ENCODE peak calls at places on chromosomes 5 and 9, in nine cellular contexts. One of them, this sample, is unnamed.

GRCh38 chr9:35981704-35982103 is 23.8 kb upstream of the OR2S2 start:
- DNase-seq in tibial artery: no peak
- DNase-seq in left ventricle myocardium inferior: no peak
- DNase-seq in RWPE1: no peak
- DNase-seq in mammary epithelial cell: no peak
- DNase-seq in CD8-positive, alpha-beta T cell: no peak
- DNase-seq in tibial nerve: no peak
- DNase-seq in stomach: no peak
- DNase-seq in A549: no peak
- DNase-seq in this sample: no peak

GRCh38 chr5:73199671-73200070 is 26.7 kb downstream of the TMEM174 start:
- DNase-seq in tibial artery: no peak
- DNase-seq in left ventricle myocardium inferior: no peak
- DNase-seq in RWPE1: no peak
- DNase-seq in mammary epithelial cell: no peak
- DNase-seq in CD8-positive, alpha-beta T cell: no peak
- DNase-seq in tibial nerve: no peak
- DNase-seq in stomach: no peak
- DNase-seq in A549: no peak
- DNase-seq in this sample: no peak

GRCh38 chr5:34043099-34043876 is at the start of gene C1QTNF3:
- DNase-seq in tibial artery: no peak
- DNase-seq in left ventricle myocardium inferior: no peak
- DNase-seq in RWPE1: no peak
- DNase-seq in mammary epithelial cell: no peak
- DNase-seq in CD8-positive, alpha-beta T cell: no peak
- DNase-seq in tibial nerve: no peak
- DNase-seq in stomach: no peak
- DNase-seq in A549: no peak
- DNase-seq in this sample: no peak

GRCh38 chr5:172527559-172527958 is 73.2 kb upstream of the SH3PXD2B start:
- DNase-seq in tibial artery: no peak
- DNase-seq in left ventricle myocardium inferior: no peak
- DNase-seq in RWPE1: no peak
- DNase-seq in mammary epithelial cell: no peak
- DNase-seq in CD8-positive, alpha-beta T cell: no peak
- DNase-seq in tibial nerve: no peak
- DNase-seq in stomach: no peak
- DNase-seq in A549: no peak
- DNase-seq in this sample: no peak

GRCh38 chr9:10855847-10856246 is 243.0 kb upstream of the PTPRD start:
- DNase-seq in tibial artery: no peak
- DNase-seq in left ventricle myocardium inferior: no peak
- DNase-seq in RWPE1: peak
- DNase-seq in mammary epithelial cell: no peak
- DNase-seq in CD8-positive, alpha-beta T cell: no peak
- DNase-seq in tibial nerve: no peak
- DNase-seq in stomach: no peak
- DNase-seq in A549: no peak
- DNase-seq in this sample: no peak

GRCh38 chr5:119360905-119361605 is 5.2 kb downstream of the TNFAIP8 start:
- DNase-seq in tibial artery: no peak
- DNase-seq in left ventricle myocardium inferior: no peak
- DNase-seq in RWPE1: peak
- DNase-seq in mammary epithelial cell: peak
- DNase-seq in CD8-positive, alpha-beta T cell: no peak
- DNase-seq in tibial nerve: no peak
- DNase-seq in stomach: no peak
- DNase-seq in A549: no peak
- DNase-seq in this sample: no peak

GRCh38 chr5:170554566-170555267 is 50.9 kb downstream of the KCNIP1 start:
- DNase-seq in tibial artery: peak
- DNase-seq in left ventricle myocardium inferior: peak
- DNase-seq in RWPE1: no peak
- DNase-seq in mammary epithelial cell: no peak
- DNase-seq in CD8-positive, alpha-beta T cell: no peak
- DNase-seq in tibial nerve: no peak
- DNase-seq in stomach: no peak
- DNase-seq in A549: no peak
- DNase-seq in this sample: no peak

GRCh38 chr9:10876333-10876732 is 263.5 kb upstream of the PTPRD start:
- DNase-seq in tibial artery: no peak
- DNase-seq in left ventricle myocardium inferior: no peak
- DNase-seq in RWPE1: peak
- DNase-seq in mammary epithelial cell: no peak
- DNase-seq in CD8-positive, alpha-beta T cell: no peak
- DNase-seq in tibial nerve: no peak
- DNase-seq in stomach: no peak
- DNase-seq in A549: no peak
- DNase-seq in this sample: no peak

GRCh38 chr5:152349683-152350526 is 55.2 kb downstream of the NMUR2 start:
- DNase-seq in tibial artery: no peak
- DNase-seq in left ventricle myocardium inferior: peak
- DNase-seq in RWPE1: peak
- DNase-seq in mammary epithelial cell: peak
- DNase-seq in CD8-positive, alpha-beta T cell: no peak
- DNase-seq in tibial nerve: no peak
- DNase-seq in stomach: peak
- DNase-seq in A549: peak
- DNase-seq in this sample: peak

DNA sequence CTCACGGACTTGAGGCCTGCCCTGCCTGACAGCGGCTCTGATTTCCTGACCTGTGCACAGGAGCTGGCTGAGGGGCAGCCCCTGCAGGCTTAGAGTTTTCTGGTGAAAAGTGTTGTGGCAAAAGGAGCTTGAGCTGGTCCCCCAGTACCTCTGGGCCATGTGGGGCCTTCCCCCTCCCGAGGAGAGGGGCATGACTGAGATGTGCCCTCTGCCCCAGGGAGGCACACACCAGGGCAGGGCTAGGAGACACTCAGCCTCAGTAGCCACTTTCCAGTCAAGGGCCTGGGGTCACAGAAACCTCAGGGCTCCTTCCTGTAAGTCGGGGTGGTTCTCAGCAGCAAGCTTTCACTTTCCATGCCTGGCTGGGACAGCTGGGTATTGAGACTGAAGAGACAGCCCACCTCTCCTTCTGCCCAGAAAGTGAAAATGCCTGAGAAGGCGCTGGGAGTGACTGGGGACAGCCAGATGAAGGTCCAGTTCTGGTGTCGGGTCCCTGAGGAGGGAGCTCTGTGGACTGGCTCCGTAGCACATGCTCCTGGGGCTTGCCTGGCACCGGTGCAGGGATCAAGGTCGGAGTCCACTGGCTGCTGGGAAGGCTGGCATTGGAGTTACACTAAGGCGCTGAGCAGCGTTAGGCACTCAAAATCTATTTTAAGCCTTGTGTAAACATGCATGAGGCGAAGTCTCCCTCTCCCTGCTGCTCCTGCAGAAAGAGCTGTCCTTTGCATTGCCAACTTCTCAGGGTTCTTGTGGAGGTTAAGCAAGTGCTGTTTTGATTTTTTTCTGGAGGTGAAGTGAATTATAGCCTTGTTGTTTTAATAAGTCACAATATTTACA is 394.9 kb downstream of the GADD45G start:
- DNase-seq in tibial artery: peak
- DNase-seq in left ventricle myocardium inferior: peak
- DNase-seq in RWPE1: no peak
- DNase-seq in mammary epithelial cell: no peak
- DNase-seq in CD8-positive, alpha-beta T cell: peak
- DNase-seq in tibial nerve: no peak
- DNase-seq in stomach: peak
- DNase-seq in A549: peak
- DNase-seq in this sample: peak
- TF ChIP-seq CTCF in tibial artery: no peak
- TF ChIP-seq CTCF in left ventricle myocardium inferior: no peak
- TF ChIP-seq CTCF in RWPE1: no peak
- TF ChIP-seq CTCF in mammary epithelial cell: no peak
- TF ChIP-seq CTCF in CD8-positive, alpha-beta T cell: no peak
- TF ChIP-seq CTCF in tibial nerve: no peak
- TF ChIP-seq CTCF in stomach: no peak
- TF ChIP-seq CTCF in A549: no peak
- TF ChIP-seq CTCF in this sample: no peak

GRCh38 chr9:88746029-88746743 is 211.2 kb downstream of the NXNL2 start:
- DNase-seq in tibial artery: no peak
- DNase-seq in left ventricle myocardium inferior: peak
- DNase-seq in RWPE1: no peak
- DNase-seq in mammary epithelial cell: no peak
- DNase-seq in CD8-positive, alpha-beta T cell: no peak
- DNase-seq in tibial nerve: no peak
- DNase-seq in stomach: no peak
- DNase-seq in A549: no peak
- DNase-seq in this sample: no peak
- H3K27ac ChIP-seq in tibial artery: no peak
- H3K27ac ChIP-seq in left ventricle myocardium inferior: peak
- H3K27ac ChIP-seq in RWPE1: peak
- H3K27ac ChIP-seq in mammary epithelial cell: no peak
- H3K27ac ChIP-seq in CD8-positive, alpha-beta T cell: no peak
- H3K27ac ChIP-seq in tibial nerve: no peak
- H3K27ac ChIP-seq in stomach: peak
- H3K27ac ChIP-seq in A549: peak
- H3K27ac ChIP-seq in this sample: no peak

GRCh38 chr5:78648359-78649219 is at the start of gene LHFPL2:
- DNase-seq in tibial artery: peak
- DNase-seq in left ventricle myocardium inferior: peak
- DNase-seq in RWPE1: peak
- DNase-seq in mammary epithelial cell: peak
- DNase-seq in CD8-positive, alpha-beta T cell: peak
- DNase-seq in tibial nerve: peak
- DNase-seq in stomach: peak
- DNase-seq in A549: peak
- DNase-seq in this sample: no peak

GRCh38 chr5:78650562-78650930 is 2.0 kb upstream of the LHFPL2 start:
- DNase-seq in tibial artery: no peak
- DNase-seq in left ventricle myocardium inferior: no peak
- DNase-seq in RWPE1: no peak
- DNase-seq in mammary epithelial cell: no peak
- DNase-seq in CD8-positive, alpha-beta T cell: no peak
- DNase-seq in tibial nerve: no peak
- DNase-seq in stomach: no peak
- DNase-seq in A549: no peak
- DNase-seq in this sample: no peak

GRCh38 chr5:78649816-78650561 is 1.4 kb upstream of the LHFPL2 start:
- DNase-seq in tibial artery: no peak
- DNase-seq in left ventricle myocardium inferior: no peak
- DNase-seq in RWPE1: no peak
- DNase-seq in mammary epithelial cell: peak
- DNase-seq in CD8-positive, alpha-beta T cell: no peak
- DNase-seq in tibial nerve: no peak
- DNase-seq in stomach: no peak
- DNase-seq in A549: no peak
- DNase-seq in this sample: no peak

GRCh38 chr5:78647838-78648358 is 674 bp downstream of the LHFPL2 start:
- DNase-seq in tibial artery: peak
- DNase-seq in left ventricle myocardium inferior: peak
- DNase-seq in RWPE1: peak
- DNase-seq in mammary epithelial cell: peak
- DNase-seq in CD8-positive, alpha-beta T cell: no peak
- DNase-seq in tibial nerve: peak
- DNase-seq in stomach: peak
- DNase-seq in A549: peak
- DNase-seq in this sample: no peak

GRCh38 chr5:78649220-78649700 is 688 bp upstream of the LHFPL2 start:
- DNase-seq in tibial artery: no peak
- DNase-seq in left ventricle myocardium inferior: no peak
- DNase-seq in RWPE1: peak
- DNase-seq in mammary epithelial cell: no peak
- DNase-seq in CD8-positive, alpha-beta T cell: no peak
- DNase-seq in tibial nerve: no peak
- DNase-seq in stomach: no peak
- DNase-seq in A549: peak
- DNase-seq in this sample: no peak
- TF ChIP-seq CTCF in tibial artery: no peak
- TF ChIP-seq CTCF in left ventricle myocardium inferior: no peak
- TF ChIP-seq CTCF in RWPE1: no peak
- TF ChIP-seq CTCF in mammary epithelial cell: no peak
- TF ChIP-seq CTCF in CD8-positive, alpha-beta T cell: no peak
- TF ChIP-seq CTCF in tibial nerve: no peak
- TF ChIP-seq CTCF in stomach: no peak
- TF ChIP-seq CTCF in A549: no peak
- TF ChIP-seq CTCF in this sample: no peak

GRCh38 chr5:17218353-17219005 is 1.0 kb downstream of the BASP1 start:
- DNase-seq in tibial artery: peak
- DNase-seq in left ventricle myocardium inferior: peak
- DNase-seq in RWPE1: peak
- DNase-seq in mammary epithelial cell: peak
- DNase-seq in CD8-positive, alpha-beta T cell: no peak
- DNase-seq in tibial nerve: no peak
- DNase-seq in stomach: no peak
- DNase-seq in A549: no peak
- DNase-seq in this sample: no peak

GRCh38 chr5:17213938-17214337 is 3.5 kb upstream of the BASP1 start:
- DNase-seq in tibial artery: no peak
- DNase-seq in left ventricle myocardium inferior: no peak
- DNase-seq in RWPE1: no peak
- DNase-seq in mammary epithelial cell: no peak
- DNase-seq in CD8-positive, alpha-beta T cell: no peak
- DNase-seq in tibial nerve: no peak
- DNase-seq in stomach: no peak
- DNase-seq in A549: no peak
- DNase-seq in this sample: no peak

GRCh38 chr5:17216974-17217325 is 481 bp upstream of the BASP1 start:
- DNase-seq in tibial artery: peak
- DNase-seq in left ventricle myocardium inferior: no peak
- DNase-seq in RWPE1: peak
- DNase-seq in mammary epithelial cell: no peak
- DNase-seq in CD8-positive, alpha-beta T cell: no peak
- DNase-seq in tibial nerve: no peak
- DNase-seq in stomach: no peak
- DNase-seq in A549: peak
- DNase-seq in this sample: no peak

GRCh38 chr5:17217421-17218352 is at the start of gene BASP1:
- DNase-seq in tibial artery: peak
- DNase-seq in left ventricle myocardium inferior: peak
- DNase-seq in RWPE1: peak
- DNase-seq in mammary epithelial cell: peak
- DNase-seq in CD8-positive, alpha-beta T cell: peak
- DNase-seq in tibial nerve: peak
- DNase-seq in stomach: peak
- DNase-seq in A549: peak
- DNase-seq in this sample: peak

DNA sequence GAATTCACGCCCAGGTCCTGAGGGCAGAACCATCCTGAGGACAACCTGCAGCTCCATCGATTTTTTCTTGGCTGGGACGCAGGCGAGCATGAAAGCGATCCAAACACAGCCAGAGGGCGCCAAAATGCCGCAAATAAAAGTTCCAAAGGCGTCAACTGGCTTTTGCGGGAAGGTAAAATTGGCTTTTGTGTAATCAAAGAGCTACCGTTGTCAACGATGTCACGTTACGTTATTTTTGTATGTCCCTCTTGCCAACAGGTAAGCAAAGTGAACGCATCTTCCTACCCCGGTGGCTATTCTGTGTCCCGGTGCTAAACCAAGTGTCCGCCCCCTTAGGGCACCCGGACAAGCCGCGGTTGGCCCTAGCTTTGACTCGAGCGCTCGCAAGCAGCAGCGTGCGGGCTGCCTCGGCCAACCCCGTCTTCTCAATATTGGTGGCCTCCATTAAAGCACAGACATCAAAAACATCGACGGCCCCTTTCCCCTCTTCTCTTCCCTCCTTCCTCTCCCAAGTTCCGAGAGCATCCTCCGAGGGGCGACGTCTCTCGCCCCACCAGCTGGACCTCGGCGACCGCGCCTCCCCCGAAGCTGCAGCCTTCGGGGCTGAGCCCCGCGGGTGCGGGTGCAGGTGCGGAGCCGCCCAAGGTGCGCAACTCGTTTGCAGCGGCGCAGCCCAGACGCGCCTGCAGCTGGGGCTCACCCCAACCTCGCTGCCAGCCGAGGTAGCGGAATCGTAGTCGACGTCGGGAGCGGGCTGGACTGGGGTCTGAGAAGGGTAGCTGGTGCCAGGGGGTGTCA is 1.1 kb upstream of the BASP1 start:
- DNase-seq in tibial artery: peak
- DNase-seq in left ventricle myocardium inferior: peak
- DNase-seq in RWPE1: peak
- DNase-seq in mammary epithelial cell: peak
- DNase-seq in CD8-positive, alpha-beta T cell: peak
- DNase-seq in tibial nerve: peak
- DNase-seq in stomach: peak
- DNase-seq in A549: peak
- DNase-seq in this sample: no peak
- H3K27ac ChIP-seq in tibial artery: peak
- H3K27ac ChIP-seq in left ventricle myocardium inferior: no peak
- H3K27ac ChIP-seq in RWPE1: peak
- H3K27ac ChIP-seq in mammary epithelial cell: no peak
- H3K27ac ChIP-seq in CD8-positive, alpha-beta T cell: no peak
- H3K27ac ChIP-seq in tibial nerve: no peak
- H3K27ac ChIP-seq in stomach: peak
- H3K27ac ChIP-seq in A549: peak
- H3K27ac ChIP-seq in this sample: no peak